ENCODE peak calls at places on chromosome 22, in four cellular contexts. One of them, this sample, is unnamed.

GRCh38 chr22:31734512-31734911 is 15.4 kb downstream of the PRR14L start:
- DNase-seq in K562: no peak
- DNase-seq in HepG2: peak; percentile 29
- DNase-seq in SK-N-SH: peak; percentile 35
- DNase-seq in this sample: no peak

GRCh38 chr22:46706060-46706459 is 32.0 kb downstream of the CERK start:
- DNase-seq in SK-N-SH: no peak
- DNase-seq in K562: no peak
- DNase-seq in HepG2: no peak
- DNase-seq in this sample: no peak

GRCh38 chr22:47191630-47192105 is 429.2 kb downstream of the TBC1D22A start:
- DNase-seq in K562: no peak
- DNase-seq in SK-N-SH: no peak
- DNase-seq in HepG2: no peak
- DNase-seq in this sample: no peak

GRCh38 chr22:27578937-27579617 is 222.5 kb downstream of the MN1 start:
- DNase-seq in HepG2: no peak
- DNase-seq in SK-N-SH: no peak
- DNase-seq in K562: no peak
- DNase-seq in this sample: no peak

GRCh38 chr22:49207008-49207775 is 620.5 kb downstream of the BRD1 start:
- DNase-seq in SK-N-SH: no peak
- DNase-seq in HepG2: no peak
- DNase-seq in K562: no peak
- DNase-seq in this sample: peak; percentile 3

GRCh38 chr22:46577361-46578249 is 40.2 kb upstream of the CELSR1 start:
- DNase-seq in K562: peak; percentile 66
- DNase-seq in SK-N-SH: peak; percentile 76
- DNase-seq in HepG2: no peak
- DNase-seq in this sample: peak; percentile 17

GRCh38 chr22:32539631-32540449 is 65.2 kb downstream of the FBXO7 start:
- DNase-seq in SK-N-SH: no peak
- DNase-seq in HepG2: no peak
- DNase-seq in K562: no peak
- DNase-seq in this sample: no peak

GRCh38 chr22:36365020-36365411 is 22.8 kb downstream of the MYH9 start:
- DNase-seq in HepG2: no peak
- DNase-seq in SK-N-SH: no peak
- DNase-seq in K562: peak; percentile 45
- DNase-seq in this sample: no peak

GRCh38 chr22:16824718-16825687 is at the start of gene XKR3:
- DNase-seq in HepG2: no peak
- DNase-seq in SK-N-SH: no peak
- DNase-seq in K562: no peak
- DNase-seq in this sample: no peak

GRCh38 chr22:38613588-38613987 is 42.6 kb downstream of the FAM227A start:
- DNase-seq in K562: no peak
- DNase-seq in SK-N-SH: no peak
- DNase-seq in HepG2: no peak
- DNase-seq in this sample: no peak

GRCh38 chr22:41875531-41876242 is 39.2 kb downstream of the SHISA8 start:
- DNase-seq in HepG2: no peak
- DNase-seq in SK-N-SH: no peak
- DNase-seq in K562: no peak
- DNase-seq in this sample: no peak

GRCh38 chr22:49372111-49372529 is 455.6 kb downstream of the BRD1 start:
- DNase-seq in SK-N-SH: no peak
- DNase-seq in HepG2: no peak
- DNase-seq in K562: no peak
- DNase-seq in this sample: peak; percentile 4

GRCh38 chr22:36330655-36331305 is 57.0 kb downstream of the MYH9 start:
- DNase-seq in SK-N-SH: no peak
- DNase-seq in HepG2: no peak
- DNase-seq in K562: no peak
- DNase-seq in this sample: no peak

GRCh38 chr22:27262371-27262770 is 539.2 kb downstream of the MN1 start:
- DNase-seq in K562: no peak
- DNase-seq in HepG2: no peak
- DNase-seq in SK-N-SH: no peak
- DNase-seq in this sample: no peak

GRCh38 chr22:27991586-27992293 is 72.7 kb upstream of the PITPNB start:
- DNase-seq in K562: no peak
- DNase-seq in SK-N-SH: no peak
- DNase-seq in HepG2: no peak
- DNase-seq in this sample: no peak

GRCh38 chr22:32308934-32309333 is 48.7 kb upstream of the RFPL3 start:
- DNase-seq in SK-N-SH: no peak
- DNase-seq in HepG2: no peak
- DNase-seq in K562: no peak
- DNase-seq in this sample: no peak

GRCh38 chr22:35064664-35065063 is 1.3 kb upstream of the ISX start:
- DNase-seq in HepG2: peak; percentile 83
- DNase-seq in SK-N-SH: no peak
- DNase-seq in K562: peak; percentile 58
- DNase-seq in this sample: no peak

GRCh38 chr22:33105501-33105911 is 47.3 kb upstream of the SYN3 start:
- DNase-seq in SK-N-SH: no peak
- DNase-seq in K562: no peak
- DNase-seq in HepG2: no peak
- DNase-seq in this sample: no peak

GRCh38 chr22:37211075-37211852 is 1.0 kb downstream of the SSTR3 start:
- DNase-seq in K562: no peak
- DNase-seq in SK-N-SH: no peak
- DNase-seq in HepG2: no peak
- DNase-seq in this sample: no peak

GRCh38 chr22:26579331-26579886 is 10.5 kb downstream of the TPST2 start:
- DNase-seq in K562: no peak
- DNase-seq in HepG2: no peak
- DNase-seq in SK-N-SH: no peak
- DNase-seq in this sample: no peak

GRCh38 chr22:45190473-45190872 is 26.7 kb downstream of the NUP50 start:
- DNase-seq in K562: no peak
- DNase-seq in SK-N-SH: no peak
- DNase-seq in HepG2: peak; percentile 44
- DNase-seq in this sample: no peak

GRCh38 chr22:38941488-38941987 is 15.9 kb upstream of the APOBEC3A start:
- DNase-seq in HepG2: no peak
- DNase-seq in SK-N-SH: no peak
- DNase-seq in K562: no peak
- DNase-seq in this sample: no peak

GRCh38 chr22:23564276-23564675 is 15.8 kb downstream of the IGLL1 start:
- DNase-seq in K562: no peak
- DNase-seq in HepG2: no peak
- DNase-seq in SK-N-SH: no peak
- DNase-seq in this sample: no peak

GRCh38 chr22:18048441-18048898 is 24.1 kb upstream of the MICAL3 start:
- DNase-seq in HepG2: no peak
- DNase-seq in K562: peak; percentile 39
- DNase-seq in SK-N-SH: no peak
- DNase-seq in this sample: no peak

GRCh38 chr22:23243006-23243573 is 62.8 kb downstream of the BCR start:
- DNase-seq in K562: peak; percentile 64
- DNase-seq in SK-N-SH: no peak
- DNase-seq in HepG2: no peak
- DNase-seq in this sample: peak; percentile 62

GRCh38 chr22:28051787-28052356 is 132.8 kb upstream of the PITPNB start:
- DNase-seq in K562: peak; percentile 41
- DNase-seq in HepG2: peak; percentile 43
- DNase-seq in SK-N-SH: peak; percentile 44
- DNase-seq in this sample: peak; percentile 85

GRCh38 chr22:16915711-16916110 is 90.5 kb upstream of the XKR3 start:
- DNase-seq in SK-N-SH: no peak
- DNase-seq in HepG2: no peak
- DNase-seq in K562: no peak
- DNase-seq in this sample: no peak

GRCh38 chr22:23913661-23914353 is 19.6 kb downstream of the MIF start:
- DNase-seq in HepG2: peak; percentile 98
- DNase-seq in SK-N-SH: peak; percentile 98
- DNase-seq in K562: peak; percentile 86
- DNase-seq in this sample: peak; percentile 99

GRCh38 chr22:47846206-47846605 is 1083.8 kb downstream of the TBC1D22A start:
- DNase-seq in K562: no peak
- DNase-seq in HepG2: no peak
- DNase-seq in SK-N-SH: no peak
- DNase-seq in this sample: no peak

GRCh38 chr22:44272330-44272729 is 40.4 kb downstream of the SHISAL1 start:
- DNase-seq in SK-N-SH: no peak
- DNase-seq in HepG2: no peak
- DNase-seq in K562: no peak
- DNase-seq in this sample: no peak

GRCh38 chr22:46187862-46188261 is 37.5 kb downstream of the PPARA start:
- DNase-seq in SK-N-SH: no peak
- DNase-seq in K562: no peak
- DNase-seq in HepG2: no peak
- DNase-seq in this sample: no peak

GRCh38 chr22:43745783-43746356 is 66.2 kb downstream of the EFCAB6 start:
- DNase-seq in SK-N-SH: no peak
- DNase-seq in HepG2: no peak
- DNase-seq in K562: no peak
- DNase-seq in this sample: no peak

GRCh38 chr22:48945621-48946458 is 881.8 kb downstream of the BRD1 start:
- DNase-seq in SK-N-SH: no peak
- DNase-seq in HepG2: peak; percentile 36
- DNase-seq in K562: no peak
- DNase-seq in this sample: no peak

GRCh38 chr22:46659791-46660186 is 39.6 kb downstream of the GRAMD4 start:
- DNase-seq in SK-N-SH: no peak
- DNase-seq in K562: no peak
- DNase-seq in HepG2: no peak
- DNase-seq in this sample: no peak

GRCh38 chr22:38180841-38181452 is 683 bp downstream of the PLA2G6 start:
- DNase-seq in SK-N-SH: no peak
- DNase-seq in HepG2: no peak
- DNase-seq in K562: peak; percentile 48
- DNase-seq in this sample: no peak

GRCh38 chr22:30535182-30535581 is 11.4 kb downstream of the SEC14L6 start:
- DNase-seq in HepG2: no peak
- DNase-seq in K562: no peak
- DNase-seq in SK-N-SH: no peak
- DNase-seq in this sample: no peak
- TF ChIP-seq FOXJ3 in HepG2: no peak
- TF ChIP-seq FOXJ3 in K562: no peak
- TF ChIP-seq FOXJ3 in SK-N-SH: no peak
- TF ChIP-seq FOXJ3 in this sample: no peak

DNA sequence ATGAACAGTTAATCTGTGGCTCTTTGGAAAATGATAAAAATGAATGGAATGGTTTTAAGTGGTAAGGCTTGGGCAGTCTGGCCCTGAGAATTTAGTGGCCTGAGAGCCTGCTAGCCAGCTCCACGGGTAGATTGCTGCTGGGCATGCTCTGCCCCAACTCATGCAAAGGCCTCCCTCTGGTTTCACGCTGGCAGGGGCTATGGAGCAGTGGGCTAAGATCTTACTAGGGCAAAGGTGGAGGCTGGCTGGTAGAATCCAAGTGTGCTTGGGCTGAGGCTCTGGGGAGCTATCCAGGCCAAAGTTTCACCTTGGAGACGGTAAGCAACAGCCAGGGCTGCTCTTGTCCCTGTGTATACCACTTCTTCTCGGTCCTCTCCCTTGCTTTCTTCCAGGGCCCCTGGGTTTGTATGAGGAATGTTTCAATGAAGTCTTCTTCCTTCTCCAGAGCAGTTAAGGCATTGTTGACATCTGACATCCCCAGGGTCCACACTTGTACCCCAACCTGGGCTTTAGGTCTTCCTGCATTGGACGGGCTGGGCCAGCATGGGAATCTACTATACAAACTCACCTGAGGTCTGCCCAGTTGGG is 27.4 kb downstream of the UBE2L3 start:
- DNase-seq in SK-N-SH: no peak
- DNase-seq in K562: no peak
- DNase-seq in HepG2: no peak
- DNase-seq in this sample: no peak
- TF ChIP-seq FOXJ3 in SK-N-SH: no peak
- TF ChIP-seq FOXJ3 in K562: no peak
- TF ChIP-seq FOXJ3 in HepG2: no peak
- TF ChIP-seq FOXJ3 in this sample: no peak

GRCh38 chr22:30216710-30217109 is 29.8 kb downstream of the LIF start:
- DNase-seq in K562: peak; percentile 89
- DNase-seq in SK-N-SH: no peak
- DNase-seq in HepG2: no peak
- DNase-seq in this sample: no peak
- TF ChIP-seq FOXJ3 in K562: no peak
- TF ChIP-seq FOXJ3 in SK-N-SH: no peak
- TF ChIP-seq FOXJ3 in HepG2: no peak
- TF ChIP-seq FOXJ3 in this sample: no peak

DNA sequence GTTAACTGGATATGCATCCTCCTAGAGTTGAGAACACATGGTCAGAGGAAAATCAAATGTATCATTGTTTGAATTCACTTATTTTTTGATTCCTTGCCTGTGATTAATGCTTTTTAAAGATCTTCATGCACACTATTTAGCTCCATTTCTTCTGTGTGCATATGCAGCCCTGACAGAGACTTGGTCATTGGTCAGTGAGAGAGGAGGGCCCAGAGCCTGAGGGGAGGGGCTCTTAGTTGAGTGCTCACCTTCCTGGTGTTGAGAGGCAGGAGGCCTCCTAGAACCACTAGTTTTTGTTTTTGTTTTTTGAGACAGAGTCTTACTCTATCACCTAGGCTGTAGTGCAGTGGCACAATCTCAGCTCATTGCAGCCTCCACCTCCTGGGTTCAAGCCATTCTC is 48.9 kb downstream of the TNRC6B start:
- DNase-seq in HepG2: no peak
- DNase-seq in SK-N-SH: no peak
- DNase-seq in K562: no peak
- DNase-seq in this sample: no peak
- TF ChIP-seq FOXJ3 in HepG2: no peak
- TF ChIP-seq FOXJ3 in SK-N-SH: no peak
- TF ChIP-seq FOXJ3 in K562: no peak
- TF ChIP-seq FOXJ3 in this sample: no peak